ENCODE peak calls at places on chromosomes 3 and 15, in ten cellular contexts. One of them, this sample, is unnamed.

GRCh38 chr15:89362203-89363101 is 27.8 kb upstream of the POLG start:
- DNase-seq in lung: no peak
- DNase-seq in CD8-positive, alpha-beta memory T cell: no peak
- DNase-seq in posterior cingulate gyrus: no peak
- DNase-seq in activated T-cell treated with anti-CD3 and anti-CD28 coated beads for 1 hour: no peak
- DNase-seq in HFF-Myc: no peak
- DNase-seq in progenitor cell of endocrine pancreas: no peak
- DNase-seq in T-helper 1 cell: no peak
- DNase-seq in ACHN: no peak
- DNase-seq in GM12865: no peak
- DNase-seq in this sample: no peak

GRCh38 chr3:122377975-122378374 is 5.1 kb downstream of the MIX23 start:
- DNase-seq in lung: no peak
- DNase-seq in CD8-positive, alpha-beta memory T cell: no peak
- DNase-seq in posterior cingulate gyrus: no peak
- DNase-seq in activated T-cell treated with anti-CD3 and anti-CD28 coated beads for 1 hour: no peak
- DNase-seq in HFF-Myc: no peak
- DNase-seq in progenitor cell of endocrine pancreas: no peak
- DNase-seq in T-helper 1 cell: no peak
- DNase-seq in ACHN: no peak
- DNase-seq in GM12865: no peak
- DNase-seq in this sample: no peak

GRCh38 chr3:191237045-191237882 is 38.2 kb downstream of the OSTN start:
- DNase-seq in lung: no peak
- DNase-seq in CD8-positive, alpha-beta memory T cell: no peak
- DNase-seq in posterior cingulate gyrus: no peak
- DNase-seq in activated T-cell treated with anti-CD3 and anti-CD28 coated beads for 1 hour: no peak
- DNase-seq in HFF-Myc: no peak
- DNase-seq in progenitor cell of endocrine pancreas: no peak
- DNase-seq in T-helper 1 cell: no peak
- DNase-seq in ACHN: no peak
- DNase-seq in GM12865: no peak
- DNase-seq in this sample: no peak

GRCh38 chr15:60673918-60674558 is 195.1 kb upstream of the ICE2 start:
- DNase-seq in lung: peak
- DNase-seq in CD8-positive, alpha-beta memory T cell: no peak
- DNase-seq in posterior cingulate gyrus: no peak
- DNase-seq in activated T-cell treated with anti-CD3 and anti-CD28 coated beads for 1 hour: no peak
- DNase-seq in HFF-Myc: peak
- DNase-seq in progenitor cell of endocrine pancreas: no peak
- DNase-seq in T-helper 1 cell: no peak
- DNase-seq in ACHN: peak
- DNase-seq in GM12865: peak
- DNase-seq in this sample: no peak

GRCh38 chr15:78624651-78625590 is 4.1 kb upstream of the CHRNA3 start:
- DNase-seq in lung: no peak
- DNase-seq in CD8-positive, alpha-beta memory T cell: no peak
- DNase-seq in posterior cingulate gyrus: no peak
- DNase-seq in activated T-cell treated with anti-CD3 and anti-CD28 coated beads for 1 hour: no peak
- DNase-seq in HFF-Myc: no peak
- DNase-seq in progenitor cell of endocrine pancreas: no peak
- DNase-seq in T-helper 1 cell: no peak
- DNase-seq in ACHN: no peak
- DNase-seq in GM12865: no peak
- DNase-seq in this sample: no peak

GRCh38 chr15:85589873-85590272 is 204.9 kb downstream of the KLHL25 start:
- DNase-seq in lung: no peak
- DNase-seq in CD8-positive, alpha-beta memory T cell: no peak
- DNase-seq in posterior cingulate gyrus: no peak
- DNase-seq in activated T-cell treated with anti-CD3 and anti-CD28 coated beads for 1 hour: no peak
- DNase-seq in HFF-Myc: no peak
- DNase-seq in progenitor cell of endocrine pancreas: no peak
- DNase-seq in T-helper 1 cell: no peak
- DNase-seq in ACHN: peak
- DNase-seq in GM12865: no peak
- DNase-seq in this sample: no peak

GRCh38 chr15:24865300-24865699 is 89.5 kb upstream of the SNRPN start:
- DNase-seq in lung: no peak
- DNase-seq in CD8-positive, alpha-beta memory T cell: no peak
- DNase-seq in posterior cingulate gyrus: no peak
- DNase-seq in activated T-cell treated with anti-CD3 and anti-CD28 coated beads for 1 hour: no peak
- DNase-seq in HFF-Myc: no peak
- DNase-seq in progenitor cell of endocrine pancreas: no peak
- DNase-seq in T-helper 1 cell: no peak
- DNase-seq in ACHN: no peak
- DNase-seq in GM12865: no peak
- DNase-seq in this sample: no peak

GRCh38 chr3:150286390-150287147 is 121.5 kb upstream of the TSC22D2 start:
- DNase-seq in lung: no peak
- DNase-seq in CD8-positive, alpha-beta memory T cell: no peak
- DNase-seq in posterior cingulate gyrus: no peak
- DNase-seq in activated T-cell treated with anti-CD3 and anti-CD28 coated beads for 1 hour: no peak
- DNase-seq in HFF-Myc: no peak
- DNase-seq in progenitor cell of endocrine pancreas: no peak
- DNase-seq in T-helper 1 cell: no peak
- DNase-seq in ACHN: peak
- DNase-seq in GM12865: peak
- DNase-seq in this sample: no peak

GRCh38 chr3:38565339-38566214 is 69.4 kb downstream of the EXOG start:
- DNase-seq in lung: no peak
- DNase-seq in CD8-positive, alpha-beta memory T cell: no peak
- DNase-seq in posterior cingulate gyrus: no peak
- DNase-seq in activated T-cell treated with anti-CD3 and anti-CD28 coated beads for 1 hour: no peak
- DNase-seq in HFF-Myc: no peak
- DNase-seq in progenitor cell of endocrine pancreas: no peak
- DNase-seq in T-helper 1 cell: no peak
- DNase-seq in ACHN: no peak
- DNase-seq in GM12865: no peak
- DNase-seq in this sample: no peak

GRCh38 chr15:85530079-85530478 is 149.7 kb downstream of the AKAP13 start:
- DNase-seq in lung: no peak
- DNase-seq in CD8-positive, alpha-beta memory T cell: no peak
- DNase-seq in posterior cingulate gyrus: no peak
- DNase-seq in activated T-cell treated with anti-CD3 and anti-CD28 coated beads for 1 hour: no peak
- DNase-seq in HFF-Myc: no peak
- DNase-seq in progenitor cell of endocrine pancreas: no peak
- DNase-seq in T-helper 1 cell: no peak
- DNase-seq in ACHN: no peak
- DNase-seq in GM12865: no peak
- DNase-seq in this sample: no peak

GRCh38 chr3:128247841-128248240 is 94.6 kb downstream of the EEFSEC start:
- DNase-seq in lung: no peak
- DNase-seq in CD8-positive, alpha-beta memory T cell: no peak
- DNase-seq in posterior cingulate gyrus: no peak
- DNase-seq in activated T-cell treated with anti-CD3 and anti-CD28 coated beads for 1 hour: no peak
- DNase-seq in HFF-Myc: no peak
- DNase-seq in progenitor cell of endocrine pancreas: no peak
- DNase-seq in T-helper 1 cell: no peak
- DNase-seq in ACHN: no peak
- DNase-seq in GM12865: no peak
- DNase-seq in this sample: no peak

GRCh38 chr3:128456776-128457715 is 9.6 kb downstream of the DNAJB8 start:
- DNase-seq in lung: no peak
- DNase-seq in CD8-positive, alpha-beta memory T cell: no peak
- DNase-seq in posterior cingulate gyrus: no peak
- DNase-seq in activated T-cell treated with anti-CD3 and anti-CD28 coated beads for 1 hour: no peak
- DNase-seq in HFF-Myc: no peak
- DNase-seq in progenitor cell of endocrine pancreas: no peak
- DNase-seq in T-helper 1 cell: no peak
- DNase-seq in ACHN: no peak
- DNase-seq in GM12865: no peak
- DNase-seq in this sample: no peak

GRCh38 chr3:113537155-113537554 is 4.8 kb downstream of the SIDT1 start:
- DNase-seq in lung: no peak
- DNase-seq in CD8-positive, alpha-beta memory T cell: no peak
- DNase-seq in posterior cingulate gyrus: no peak
- DNase-seq in activated T-cell treated with anti-CD3 and anti-CD28 coated beads for 1 hour: no peak
- DNase-seq in HFF-Myc: no peak
- DNase-seq in progenitor cell of endocrine pancreas: no peak
- DNase-seq in T-helper 1 cell: no peak
- DNase-seq in ACHN: no peak
- DNase-seq in GM12865: no peak
- DNase-seq in this sample: no peak

GRCh38 chr3:189325454-189325853 is 153.7 kb downstream of the TPRG1 start:
- DNase-seq in lung: no peak
- DNase-seq in CD8-positive, alpha-beta memory T cell: no peak
- DNase-seq in posterior cingulate gyrus: no peak
- DNase-seq in activated T-cell treated with anti-CD3 and anti-CD28 coated beads for 1 hour: no peak
- DNase-seq in HFF-Myc: no peak
- DNase-seq in progenitor cell of endocrine pancreas: no peak
- DNase-seq in T-helper 1 cell: no peak
- DNase-seq in ACHN: no peak
- DNase-seq in GM12865: no peak
- DNase-seq in this sample: no peak

GRCh38 chr3:72134989-72135451 is 350.1 kb upstream of the PROK2 start:
- DNase-seq in lung: no peak
- DNase-seq in CD8-positive, alpha-beta memory T cell: no peak
- DNase-seq in posterior cingulate gyrus: no peak
- DNase-seq in activated T-cell treated with anti-CD3 and anti-CD28 coated beads for 1 hour: no peak
- DNase-seq in HFF-Myc: no peak
- DNase-seq in progenitor cell of endocrine pancreas: no peak
- DNase-seq in T-helper 1 cell: no peak
- DNase-seq in ACHN: no peak
- DNase-seq in GM12865: peak
- DNase-seq in this sample: no peak

GRCh38 chr3:59764131-59764530 is 714.3 kb upstream of the CFAP20DC start:
- DNase-seq in lung: no peak
- DNase-seq in CD8-positive, alpha-beta memory T cell: no peak
- DNase-seq in posterior cingulate gyrus: no peak
- DNase-seq in activated T-cell treated with anti-CD3 and anti-CD28 coated beads for 1 hour: no peak
- DNase-seq in HFF-Myc: no peak
- DNase-seq in progenitor cell of endocrine pancreas: no peak
- DNase-seq in T-helper 1 cell: no peak
- DNase-seq in ACHN: no peak
- DNase-seq in GM12865: no peak
- DNase-seq in this sample: no peak

GRCh38 chr3:28901029-28901428 is 379.8 kb upstream of the RBMS3 start:
- DNase-seq in lung: peak
- DNase-seq in CD8-positive, alpha-beta memory T cell: no peak
- DNase-seq in posterior cingulate gyrus: no peak
- DNase-seq in activated T-cell treated with anti-CD3 and anti-CD28 coated beads for 1 hour: no peak
- DNase-seq in HFF-Myc: no peak
- DNase-seq in progenitor cell of endocrine pancreas: no peak
- DNase-seq in T-helper 1 cell: no peak
- DNase-seq in ACHN: no peak
- DNase-seq in GM12865: no peak
- DNase-seq in this sample: no peak

GRCh38 chr3:141406265-141406664 is 38.0 kb downstream of the ZBTB38 start:
- DNase-seq in lung: no peak
- DNase-seq in CD8-positive, alpha-beta memory T cell: no peak
- DNase-seq in posterior cingulate gyrus: no peak
- DNase-seq in activated T-cell treated with anti-CD3 and anti-CD28 coated beads for 1 hour: no peak
- DNase-seq in HFF-Myc: no peak
- DNase-seq in progenitor cell of endocrine pancreas: no peak
- DNase-seq in T-helper 1 cell: no peak
- DNase-seq in ACHN: no peak
- DNase-seq in GM12865: no peak
- DNase-seq in this sample: no peak

GRCh38 chr3:195540526-195540925 is 2.6 kb downstream of the PPP1R2 start:
- DNase-seq in lung: no peak
- DNase-seq in CD8-positive, alpha-beta memory T cell: no peak
- DNase-seq in posterior cingulate gyrus: no peak
- DNase-seq in activated T-cell treated with anti-CD3 and anti-CD28 coated beads for 1 hour: no peak
- DNase-seq in HFF-Myc: no peak
- DNase-seq in progenitor cell of endocrine pancreas: no peak
- DNase-seq in T-helper 1 cell: no peak
- DNase-seq in ACHN: no peak
- DNase-seq in GM12865: peak
- DNase-seq in this sample: no peak

GRCh38 chr3:61682671-61683408 is 121.5 kb downstream of the PTPRG start:
- DNase-seq in lung: no peak
- DNase-seq in CD8-positive, alpha-beta memory T cell: no peak
- DNase-seq in posterior cingulate gyrus: no peak
- DNase-seq in activated T-cell treated with anti-CD3 and anti-CD28 coated beads for 1 hour: no peak
- DNase-seq in HFF-Myc: peak
- DNase-seq in progenitor cell of endocrine pancreas: no peak
- DNase-seq in T-helper 1 cell: no peak
- DNase-seq in ACHN: no peak
- DNase-seq in GM12865: no peak
- DNase-seq in this sample: no peak

GRCh38 chr3:48297111-48297810 is 36.2 kb downstream of the SPINK8 start:
- DNase-seq in lung: no peak
- DNase-seq in CD8-positive, alpha-beta memory T cell: no peak
- DNase-seq in posterior cingulate gyrus: no peak
- DNase-seq in activated T-cell treated with anti-CD3 and anti-CD28 coated beads for 1 hour: no peak
- DNase-seq in HFF-Myc: no peak
- DNase-seq in progenitor cell of endocrine pancreas: no peak
- DNase-seq in T-helper 1 cell: no peak
- DNase-seq in ACHN: no peak
- DNase-seq in GM12865: no peak
- DNase-seq in this sample: no peak

GRCh38 chr3:187669675-187670504 is at the start of gene SST:
- DNase-seq in lung: peak
- DNase-seq in CD8-positive, alpha-beta memory T cell: no peak
- DNase-seq in posterior cingulate gyrus: no peak
- DNase-seq in activated T-cell treated with anti-CD3 and anti-CD28 coated beads for 1 hour: no peak
- DNase-seq in HFF-Myc: peak
- DNase-seq in progenitor cell of endocrine pancreas: peak
- DNase-seq in T-helper 1 cell: no peak
- DNase-seq in ACHN: peak
- DNase-seq in GM12865: peak
- DNase-seq in this sample: no peak

GRCh38 chr3:140568842-140569520 is 108.9 kb upstream of the TRIM42 start:
- DNase-seq in lung: no peak
- DNase-seq in CD8-positive, alpha-beta memory T cell: no peak
- DNase-seq in posterior cingulate gyrus: peak
- DNase-seq in activated T-cell treated with anti-CD3 and anti-CD28 coated beads for 1 hour: no peak
- DNase-seq in HFF-Myc: no peak
- DNase-seq in progenitor cell of endocrine pancreas: no peak
- DNase-seq in T-helper 1 cell: no peak
- DNase-seq in ACHN: no peak
- DNase-seq in GM12865: no peak
- DNase-seq in this sample: no peak

GRCh38 chr3:52205727-52206372 is 7.9 kb downstream of the ALAS1 start:
- DNase-seq in lung: peak
- DNase-seq in CD8-positive, alpha-beta memory T cell: no peak
- DNase-seq in posterior cingulate gyrus: no peak
- DNase-seq in activated T-cell treated with anti-CD3 and anti-CD28 coated beads for 1 hour: no peak
- DNase-seq in HFF-Myc: no peak
- DNase-seq in progenitor cell of endocrine pancreas: no peak
- DNase-seq in T-helper 1 cell: no peak
- DNase-seq in ACHN: peak
- DNase-seq in GM12865: no peak
- DNase-seq in this sample: no peak

GRCh38 chr15:89543389-89543788 is 31.9 kb upstream of the TICRR start:
- DNase-seq in lung: no peak
- DNase-seq in CD8-positive, alpha-beta memory T cell: no peak
- DNase-seq in posterior cingulate gyrus: no peak
- DNase-seq in activated T-cell treated with anti-CD3 and anti-CD28 coated beads for 1 hour: no peak
- DNase-seq in HFF-Myc: no peak
- DNase-seq in progenitor cell of endocrine pancreas: no peak
- DNase-seq in T-helper 1 cell: no peak
- DNase-seq in ACHN: no peak
- DNase-seq in GM12865: no peak
- DNase-seq in this sample: no peak

GRCh38 chr3:137808015-137808414 is 43.9 kb downstream of the SOX14 start:
- DNase-seq in lung: no peak
- DNase-seq in CD8-positive, alpha-beta memory T cell: no peak
- DNase-seq in posterior cingulate gyrus: no peak
- DNase-seq in activated T-cell treated with anti-CD3 and anti-CD28 coated beads for 1 hour: no peak
- DNase-seq in HFF-Myc: no peak
- DNase-seq in progenitor cell of endocrine pancreas: no peak
- DNase-seq in T-helper 1 cell: no peak
- DNase-seq in ACHN: no peak
- DNase-seq in GM12865: no peak
- DNase-seq in this sample: no peak

GRCh38 chr3:41175365-41175764 is 23.9 kb upstream of the CTNNB1 start:
- DNase-seq in lung: no peak
- DNase-seq in CD8-positive, alpha-beta memory T cell: no peak
- DNase-seq in posterior cingulate gyrus: no peak
- DNase-seq in activated T-cell treated with anti-CD3 and anti-CD28 coated beads for 1 hour: no peak
- DNase-seq in HFF-Myc: no peak
- DNase-seq in progenitor cell of endocrine pancreas: no peak
- DNase-seq in T-helper 1 cell: no peak
- DNase-seq in ACHN: no peak
- DNase-seq in GM12865: no peak
- DNase-seq in this sample: no peak

GRCh38 chr15:67048281-67049279 is 16.8 kb upstream of the SMAD3 start:
- DNase-seq in lung: peak
- DNase-seq in CD8-positive, alpha-beta memory T cell: no peak
- DNase-seq in posterior cingulate gyrus: no peak
- DNase-seq in activated T-cell treated with anti-CD3 and anti-CD28 coated beads for 1 hour: no peak
- DNase-seq in HFF-Myc: no peak
- DNase-seq in progenitor cell of endocrine pancreas: no peak
- DNase-seq in T-helper 1 cell: no peak
- DNase-seq in ACHN: peak
- DNase-seq in GM12865: no peak
- DNase-seq in this sample: no peak

This sample was measured in effector memory CD4-positive, alpha-beta T cell.